ENCODE peak calls at places on chromosomes 1 and 21, in seven cellular contexts. One of them, this sample, is unnamed.
A peak's percentile ranks its signal among the peaks of the same experiment; 100 is the strongest.

GRCh38 chr1:178052650-178053461 is 41.0 kb upstream of the RASAL2 start:
- DNase-seq in esophagus squamous epithelium: no peak
- DNase-seq in lung: no peak
- DNase-seq in gastrocnemius medialis: no peak
- DNase-seq in transverse colon: peak; percentile 49
- DNase-seq in Panc1: no peak
- DNase-seq in left ventricle myocardium inferior: no peak
- DNase-seq in this sample: no peak

GRCh38 chr1:168485048-168485447 is 58.7 kb downstream of the XCL2 start:
- DNase-seq in gastrocnemius medialis: no peak
- DNase-seq in left ventricle myocardium inferior: no peak
- DNase-seq in esophagus squamous epithelium: no peak
- DNase-seq in transverse colon: peak; percentile 36
- DNase-seq in Panc1: no peak
- DNase-seq in lung: no peak
- DNase-seq in this sample: no peak

GRCh38 chr21:34807146-34807880 is 138.5 kb downstream of the CLIC6 start:
- DNase-seq in lung: no peak
- DNase-seq in Panc1: peak; percentile 80
- DNase-seq in esophagus squamous epithelium: no peak
- DNase-seq in gastrocnemius medialis: peak; percentile 53
- DNase-seq in left ventricle myocardium inferior: no peak
- DNase-seq in transverse colon: no peak
- DNase-seq in this sample: peak; percentile 81

GRCh38 chr21:44780767-44781459 is 20.7 kb downstream of the UBE2G2 start:
- DNase-seq in transverse colon: no peak
- DNase-seq in Panc1: no peak
- DNase-seq in left ventricle myocardium inferior: no peak
- DNase-seq in esophagus squamous epithelium: no peak
- DNase-seq in lung: no peak
- DNase-seq in gastrocnemius medialis: no peak
- DNase-seq in this sample: no peak

GRCh38 chr1:239538244-239538988 is 152.0 kb downstream of the CHRM3 start:
- DNase-seq in esophagus squamous epithelium: no peak
- DNase-seq in Panc1: no peak
- DNase-seq in transverse colon: no peak
- DNase-seq in lung: no peak
- DNase-seq in left ventricle myocardium inferior: no peak
- DNase-seq in gastrocnemius medialis: no peak
- DNase-seq in this sample: no peak

GRCh38 chr1:169572184-169572583 is 14.1 kb downstream of the F5 start:
- DNase-seq in esophagus squamous epithelium: no peak
- DNase-seq in Panc1: no peak
- DNase-seq in lung: no peak
- DNase-seq in transverse colon: no peak
- DNase-seq in left ventricle myocardium inferior: no peak
- DNase-seq in gastrocnemius medialis: no peak
- DNase-seq in this sample: no peak

GRCh38 chr1:40045182-40045581 is 4.7 kb downstream of the CAP1 start:
- DNase-seq in esophagus squamous epithelium: no peak
- DNase-seq in gastrocnemius medialis: no peak
- DNase-seq in Panc1: no peak
- DNase-seq in left ventricle myocardium inferior: no peak
- DNase-seq in transverse colon: no peak
- DNase-seq in lung: no peak
- DNase-seq in this sample: no peak

GRCh38 chr21:26570203-26570602 is 2.9 kb downstream of the CYYR1 start:
- DNase-seq in left ventricle myocardium inferior: no peak
- DNase-seq in lung: no peak
- DNase-seq in esophagus squamous epithelium: no peak
- DNase-seq in transverse colon: no peak
- DNase-seq in gastrocnemius medialis: no peak
- DNase-seq in Panc1: no peak
- DNase-seq in this sample: no peak

GRCh38 chr1:52472384-52472783 is 68.0 kb downstream of the PRPF38A start:
- DNase-seq in transverse colon: no peak
- DNase-seq in gastrocnemius medialis: no peak
- DNase-seq in lung: no peak
- DNase-seq in left ventricle myocardium inferior: no peak
- DNase-seq in esophagus squamous epithelium: no peak
- DNase-seq in Panc1: no peak
- DNase-seq in this sample: no peak

GRCh38 chr1:226882631-226883409 is 12.4 kb downstream of the PSEN2 start:
- DNase-seq in Panc1: no peak
- DNase-seq in lung: no peak
- DNase-seq in esophagus squamous epithelium: no peak
- DNase-seq in gastrocnemius medialis: no peak
- DNase-seq in transverse colon: peak; percentile 33
- DNase-seq in left ventricle myocardium inferior: no peak
- DNase-seq in this sample: peak; percentile 18

GRCh38 chr1:220455559-220455958 is 72.4 kb upstream of the MARK1 start:
- DNase-seq in Panc1: no peak
- DNase-seq in lung: no peak
- DNase-seq in left ventricle myocardium inferior: no peak
- DNase-seq in esophagus squamous epithelium: no peak
- DNase-seq in transverse colon: no peak
- DNase-seq in gastrocnemius medialis: no peak
- DNase-seq in this sample: no peak

GRCh38 chr1:244102471-244102870 is 51.4 kb downstream of the ZBTB18 start:
- DNase-seq in esophagus squamous epithelium: no peak
- DNase-seq in Panc1: no peak
- DNase-seq in left ventricle myocardium inferior: no peak
- DNase-seq in transverse colon: no peak
- DNase-seq in gastrocnemius medialis: no peak
- DNase-seq in lung: no peak
- DNase-seq in this sample: no peak

GRCh38 chr1:229617351-229618100 is 8.4 kb downstream of the TAF5L start:
- DNase-seq in esophagus squamous epithelium: no peak
- DNase-seq in gastrocnemius medialis: no peak
- DNase-seq in lung: no peak
- DNase-seq in transverse colon: no peak
- DNase-seq in Panc1: no peak
- DNase-seq in left ventricle myocardium inferior: no peak
- DNase-seq in this sample: no peak

GRCh38 chr1:201649776-201650607 is 111.1 kb downstream of the NAV1 start:
- DNase-seq in gastrocnemius medialis: peak; percentile 44
- DNase-seq in esophagus squamous epithelium: no peak
- DNase-seq in Panc1: no peak
- DNase-seq in lung: peak; percentile 74
- DNase-seq in left ventricle myocardium inferior: peak; percentile 88
- DNase-seq in transverse colon: peak; percentile 90
- DNase-seq in this sample: no peak
- H3K4me3 ChIP-seq in gastrocnemius medialis: peak overlapping the region; percentile 57
- H3K4me3 ChIP-seq in esophagus squamous epithelium: peak overlapping the region; percentile 59
- H3K4me3 ChIP-seq in Panc1: peak overlapping the region; percentile 66
- H3K4me3 ChIP-seq in lung: no peak overlapping the region
- H3K4me3 ChIP-seq in left ventricle myocardium inferior: peak overlapping the region; percentile 82
- H3K4me3 ChIP-seq in transverse colon: peak overlapping the region; percentile 39
- H3K4me3 ChIP-seq in this sample: peak overlapping the region; percentile 91

GRCh38 chr1:43994071-43994470 is 2.7 kb downstream of the CCDC24 start:
- DNase-seq in esophagus squamous epithelium: no peak
- DNase-seq in lung: no peak
- DNase-seq in gastrocnemius medialis: no peak
- DNase-seq in transverse colon: no peak
- DNase-seq in left ventricle myocardium inferior: no peak
- DNase-seq in Panc1: no peak
- DNase-seq in this sample: no peak

GRCh38 chr1:43995984-43996732 is 4.8 kb downstream of the CCDC24 start:
- DNase-seq in Panc1: no peak
- DNase-seq in left ventricle myocardium inferior: no peak
- DNase-seq in esophagus squamous epithelium: no peak
- DNase-seq in transverse colon: no peak
- DNase-seq in gastrocnemius medialis: no peak
- DNase-seq in lung: no peak
- DNase-seq in this sample: no peak

GRCh38 chr1:43993206-43993914 is 2.0 kb downstream of the CCDC24 start:
- DNase-seq in gastrocnemius medialis: no peak
- DNase-seq in transverse colon: no peak
- DNase-seq in left ventricle myocardium inferior: no peak
- DNase-seq in esophagus squamous epithelium: no peak
- DNase-seq in Panc1: no peak
- DNase-seq in lung: no peak
- DNase-seq in this sample: no peak

GRCh38 chr1:43996733-43997115 is 5.3 kb downstream of the CCDC24 start:
- DNase-seq in lung: no peak
- DNase-seq in transverse colon: no peak
- DNase-seq in Panc1: no peak
- DNase-seq in gastrocnemius medialis: no peak
- DNase-seq in left ventricle myocardium inferior: no peak
- DNase-seq in esophagus squamous epithelium: no peak
- DNase-seq in this sample: no peak

DNA sequence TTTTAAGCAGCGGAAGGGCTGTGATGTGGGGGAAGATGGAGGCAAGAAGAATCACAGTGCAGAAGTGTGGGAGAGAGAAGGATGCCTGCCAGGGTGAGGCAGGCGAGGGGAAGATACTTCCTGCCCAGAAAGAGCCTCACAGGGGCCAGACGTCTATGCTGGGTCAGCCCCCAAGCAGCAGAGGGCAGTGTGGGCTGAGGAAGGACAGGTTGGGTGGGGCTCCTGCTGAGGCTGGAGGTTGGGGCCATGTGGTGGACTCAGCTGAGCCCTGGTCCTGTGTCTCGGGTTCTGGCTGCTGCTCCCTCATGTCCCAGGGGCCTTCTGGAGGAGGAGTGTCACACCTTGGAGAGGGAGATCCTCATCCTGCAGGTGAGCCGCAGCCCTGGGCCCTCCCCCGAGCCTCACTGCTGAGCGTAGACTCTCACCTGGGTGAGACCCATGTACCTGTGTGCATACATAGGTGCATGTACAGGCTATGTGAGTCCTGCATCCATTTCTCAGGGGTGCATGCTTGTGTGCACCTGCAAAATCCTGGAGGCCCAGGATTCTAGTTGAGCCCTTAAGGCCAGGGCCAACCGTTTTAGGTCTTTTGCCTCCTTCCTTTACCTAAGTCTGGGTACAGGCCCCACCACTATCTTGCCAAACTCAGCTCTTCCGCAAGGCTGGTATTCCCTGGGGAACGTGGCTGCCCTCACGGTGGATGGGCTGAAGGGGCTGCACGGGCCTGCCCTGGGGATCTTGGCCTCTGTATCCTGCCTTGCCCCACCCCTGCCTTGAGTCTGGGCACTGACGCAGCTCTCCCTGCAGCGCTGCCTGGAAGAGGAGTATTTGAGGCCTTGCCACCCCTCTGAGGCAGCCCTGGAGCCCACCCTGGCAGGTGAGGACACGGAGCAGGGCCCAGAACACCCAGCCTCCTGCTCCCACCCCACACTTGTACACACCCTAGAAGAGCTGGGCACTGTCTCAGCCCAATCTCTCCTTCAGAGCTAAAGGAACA is 3.7 kb downstream of the CCDC24 start:
- DNase-seq in left ventricle myocardium inferior: no peak
- DNase-seq in gastrocnemius medialis: no peak
- DNase-seq in Panc1: no peak
- DNase-seq in esophagus squamous epithelium: no peak
- DNase-seq in transverse colon: peak; percentile 37
- DNase-seq in lung: no peak
- DNase-seq in this sample: no peak
- TF ChIP-seq CTCF in left ventricle myocardium inferior: no peak
- TF ChIP-seq CTCF in gastrocnemius medialis: no peak
- TF ChIP-seq CTCF in Panc1: peak; percentile 76
- TF ChIP-seq CTCF in esophagus squamous epithelium: no peak
- TF ChIP-seq CTCF in transverse colon: no peak
- TF ChIP-seq CTCF in lung: no peak
- TF ChIP-seq CTCF in this sample: peak; percentile 39

GRCh38 chr1:1003618-1004419 is 3.9 kb upstream of the HES4 start:
- DNase-seq in left ventricle myocardium inferior: no peak
- DNase-seq in Panc1: no peak
- DNase-seq in lung: no peak
- DNase-seq in transverse colon: no peak
- DNase-seq in gastrocnemius medialis: no peak
- DNase-seq in esophagus squamous epithelium: no peak
- DNase-seq in this sample: no peak

GRCh38 chr1:1006305-1007159 is 6.6 kb upstream of the HES4 start:
- DNase-seq in transverse colon: peak; percentile 85
- DNase-seq in lung: no peak
- DNase-seq in esophagus squamous epithelium: no peak
- DNase-seq in gastrocnemius medialis: no peak
- DNase-seq in Panc1: no peak
- DNase-seq in left ventricle myocardium inferior: no peak
- DNase-seq in this sample: no peak

GRCh38 chr1:1005774-1006304 is 5.9 kb upstream of the HES4 start:
- DNase-seq in left ventricle myocardium inferior: no peak
- DNase-seq in esophagus squamous epithelium: no peak
- DNase-seq in lung: no peak
- DNase-seq in Panc1: no peak
- DNase-seq in transverse colon: no peak
- DNase-seq in gastrocnemius medialis: no peak
- DNase-seq in this sample: no peak

GRCh38 chr1:1004420-1004779 is 4.5 kb upstream of the HES4 start:
- DNase-seq in esophagus squamous epithelium: no peak
- DNase-seq in lung: no peak
- DNase-seq in Panc1: no peak
- DNase-seq in transverse colon: no peak
- DNase-seq in left ventricle myocardium inferior: no peak
- DNase-seq in gastrocnemius medialis: no peak
- DNase-seq in this sample: no peak

DNA sequence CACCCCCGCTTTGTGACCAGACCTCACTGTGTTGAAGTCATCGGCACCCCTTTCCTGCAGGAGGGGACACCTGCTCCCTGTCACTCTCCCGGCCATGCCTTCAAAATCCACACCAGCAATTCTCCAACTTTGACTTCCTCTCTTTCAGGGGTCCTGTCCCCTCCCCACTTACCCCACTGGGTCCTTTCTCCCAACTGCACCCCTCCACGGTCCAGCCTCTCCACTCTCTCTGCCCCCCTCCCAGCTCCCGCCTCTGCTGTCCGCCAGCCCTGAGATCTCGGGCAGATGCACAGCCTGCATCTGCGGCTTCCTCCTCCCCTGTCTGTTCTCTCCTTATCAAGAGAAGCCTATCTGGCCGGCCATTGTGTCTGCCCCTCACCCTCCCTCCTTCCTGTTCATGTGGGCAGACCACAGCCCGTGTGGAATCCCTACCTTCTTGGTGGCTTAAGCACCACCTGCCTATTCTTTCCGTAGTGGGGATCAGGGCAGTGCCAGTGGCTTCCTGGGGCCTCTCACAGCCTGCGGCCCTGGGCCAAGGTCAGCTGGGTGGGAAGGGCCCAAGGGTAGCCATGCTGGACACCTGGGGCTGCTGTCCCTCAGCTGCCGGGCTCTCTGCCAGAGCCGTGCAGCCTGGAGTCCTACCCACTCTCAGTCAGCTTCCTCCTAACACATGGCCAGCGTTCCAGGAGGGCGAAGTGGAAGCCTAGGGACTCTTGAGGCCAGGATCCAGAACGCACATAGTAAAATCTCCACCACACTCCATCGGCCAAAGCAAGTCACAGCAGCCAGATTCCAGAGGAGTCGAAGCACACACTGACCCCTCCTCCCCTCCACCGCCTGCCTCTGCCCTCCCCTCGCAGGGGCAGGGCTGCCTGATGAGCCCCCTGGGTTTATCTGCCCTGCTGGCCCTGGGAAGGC is 5.1 kb upstream of the HES4 start:
- DNase-seq in left ventricle myocardium inferior: no peak
- DNase-seq in Panc1: no peak
- DNase-seq in esophagus squamous epithelium: no peak
- DNase-seq in lung: peak; percentile 64
- DNase-seq in gastrocnemius medialis: peak; percentile 58
- DNase-seq in transverse colon: peak; percentile 36
- DNase-seq in this sample: no peak
- H3K27ac ChIP-seq in left ventricle myocardium inferior: peak overlapping the region; percentile 39
- H3K27ac ChIP-seq in Panc1: peak overlapping the region; percentile 6
- H3K27ac ChIP-seq in esophagus squamous epithelium: no peak overlapping the region
- H3K27ac ChIP-seq in lung: no peak overlapping the region
- H3K27ac ChIP-seq in gastrocnemius medialis: peak overlapping the region; percentile 45
- H3K27ac ChIP-seq in transverse colon: peak overlapping the region; percentile 68
- H3K27ac ChIP-seq in this sample: peak overlapping the region; percentile 21

GRCh38 chr1:225700164-225700740 is 47.3 kb upstream of the ENAH start:
- DNase-seq in left ventricle myocardium inferior: no peak
- DNase-seq in esophagus squamous epithelium: no peak
- DNase-seq in gastrocnemius medialis: peak; percentile 58
- DNase-seq in lung: no peak
- DNase-seq in transverse colon: no peak
- DNase-seq in Panc1: peak; percentile 96
- DNase-seq in this sample: peak; percentile 92
- H3K4me3 ChIP-seq in left ventricle myocardium inferior: no peak overlapping the region
- H3K4me3 ChIP-seq in esophagus squamous epithelium: no peak overlapping the region
- H3K4me3 ChIP-seq in gastrocnemius medialis: peak overlapping the region; percentile 44
- H3K4me3 ChIP-seq in lung: no peak overlapping the region
- H3K4me3 ChIP-seq in transverse colon: no peak overlapping the region
- H3K4me3 ChIP-seq in Panc1: peak overlapping the region; percentile 24
- H3K4me3 ChIP-seq in this sample: peak overlapping the region; percentile 23

This sample was measured in AG04450.